ENCODE peak calls at places on chromosomes 4 and X, in nine cellular contexts. I, E, F, H, L, U, J, B and O are unnamed samples.

GRCh38 chrX:101462892-101463291 is 22.4 kb upstream of the ARMCX4 start:
- DNase-seq in I (peak; percentile 36), E (no peak), F (no peak), H (no peak), L (peak; percentile 34), U (peak; percentile 62), J (peak; percentile 41), B (peak; percentile 22), O (no peak)

GRCh38 chr4:73922766-73923630 is 53.8 kb downstream of the CXCL1 start:
- DNase-seq in I (peak; percentile 75), E (no peak), F (no peak), H (no peak), L (no peak), U (peak; percentile 86), J (peak; percentile 54), B (no peak), O (no peak)

GRCh38 chrX:111431007-111431406 is 19.0 kb upstream of the DCX start:
- DNase-seq in I (no peak), E (no peak), F (no peak), H (no peak), L (no peak), U (no peak), J (no peak), B (no peak), O (no peak)

GRCh38 chr4:148203056-148203898 is 238.9 kb downstream of the NR3C2 start:
- DNase-seq in I (no peak), E (no peak), F (no peak), H (no peak), L (peak; percentile 23), U (no peak), J (no peak), B (no peak), O (no peak)

GRCh38 chr4:70240192-70240591 is 2.2 kb upstream of the CSN3 start:
- DNase-seq in I (peak; percentile 57), E (no peak), F (no peak), H (no peak), L (no peak), U (peak; percentile 30), J (no peak), B (no peak), O (no peak)

GRCh38 chrX:63755892-63756291 is 29.1 kb downstream of the ARHGEF9 start:
- DNase-seq in I (no peak), E (no peak), F (no peak), H (no peak), L (no peak), U (no peak), J (no peak), B (no peak), O (no peak)

GRCh38 chr4:74386159-74386558 is 21.2 kb downstream of the EREG start:
- DNase-seq in I (no peak), E (no peak), F (no peak), H (no peak), L (no peak), U (no peak), J (no peak), B (no peak), O (no peak)

GRCh38 chr4:158833602-158834001 is 64.8 kb downstream of the FNIP2 start:
- DNase-seq in I (no peak), E (no peak), F (no peak), H (no peak), L (no peak), U (peak; percentile 47), J (no peak), B (no peak), O (no peak)

GRCh38 chr4:48203819-48204218 is 65.8 kb downstream of the TEC start:
- DNase-seq in I (no peak), E (no peak), F (no peak), H (no peak), L (no peak), U (no peak), J (no peak), B (no peak), O (no peak)

GRCh38 chr4:25970241-25970675 is 56.2 kb downstream of the SMIM20 start:
- DNase-seq in I (peak; percentile 32), E (no peak), F (no peak), H (peak; percentile 34), L (no peak), U (peak; percentile 70), J (peak; percentile 47), B (peak; percentile 39), O (no peak)

GRCh38 chr4:6222761-6223292 is 22.5 kb upstream of the JAKMIP1 start:
- DNase-seq in I (peak; percentile 15), E (no peak), F (no peak), H (no peak), L (peak; percentile 79), U (no peak), J (no peak), B (no peak), O (no peak)

GRCh38 chrX:130915302-130915701 is 12.3 kb upstream of the ENOX2 start:
- DNase-seq in I (peak; percentile 43), E (no peak), F (no peak), H (no peak), L (no peak), U (peak; percentile 39), J (peak; percentile 28), B (no peak), O (no peak)

GRCh38 chr4:89204624-89205023 is 93.3 kb downstream of the TIGD2 start:
- DNase-seq in I (peak; percentile 21), E (no peak), F (no peak), H (no peak), L (no peak), U (peak; percentile 61), J (no peak), B (no peak), O (no peak)

GRCh38 chrX:15056044-15056443 is 182.8 kb downstream of the MOSPD2 start:
- DNase-seq in I (no peak), E (no peak), F (no peak), H (no peak), L (no peak), U (no peak), J (no peak), B (no peak), O (no peak)